ENCODE peak calls at places on chromosomes 4 and X, in eight cellular contexts. One of them, this sample, is unnamed. For H3K9me3, the result is how much of the 10 kb centered on the place peaks cover.

GRCh38 chrX:81261576-81261975 is 59.7 kb downstream of the SH3BGRL start:
- DNase-seq in naive thymus-derived CD4-positive, alpha-beta T cell: no peak
- DNase-seq in CD8-positive, alpha-beta T cell: no peak
- DNase-seq in left ventricle myocardium inferior: no peak
- DNase-seq in hepatocyte: no peak
- DNase-seq in left lung: no peak
- DNase-seq in SJCRH30: no peak
- DNase-seq in colonic mucosa: no peak
- DNase-seq in this sample: no peak

GRCh38 chr4:80731436-80731835 is 299.1 kb upstream of the BMP3 start:
- DNase-seq in left lung: no peak
- DNase-seq in naive thymus-derived CD4-positive, alpha-beta T cell: no peak
- DNase-seq in hepatocyte: no peak
- DNase-seq in CD8-positive, alpha-beta T cell: no peak
- DNase-seq in SJCRH30: no peak
- DNase-seq in left ventricle myocardium inferior: no peak
- DNase-seq in colonic mucosa: no peak
- DNase-seq in this sample: no peak

GRCh38 chrX:119809185-119809666 is 17.8 kb upstream of the RPL39 start:
- DNase-seq in SJCRH30: no peak
- DNase-seq in left lung: no peak
- DNase-seq in hepatocyte: no peak
- DNase-seq in left ventricle myocardium inferior: no peak
- DNase-seq in CD8-positive, alpha-beta T cell: no peak
- DNase-seq in naive thymus-derived CD4-positive, alpha-beta T cell: no peak
- DNase-seq in colonic mucosa: no peak
- DNase-seq in this sample: no peak

GRCh38 chr4:15001248-15001824 is 945 bp upstream of the CPEB2 start:
- DNase-seq in hepatocyte: peak
- DNase-seq in CD8-positive, alpha-beta T cell: no peak
- DNase-seq in left lung: peak
- DNase-seq in naive thymus-derived CD4-positive, alpha-beta T cell: peak
- DNase-seq in SJCRH30: peak
- DNase-seq in left ventricle myocardium inferior: peak
- DNase-seq in colonic mucosa: peak
- DNase-seq in this sample: peak

GRCh38 chrX:22922961-22923360 is 76.8 kb upstream of the DDX53 start:
- DNase-seq in CD8-positive, alpha-beta T cell: no peak
- DNase-seq in hepatocyte: no peak
- DNase-seq in SJCRH30: no peak
- DNase-seq in naive thymus-derived CD4-positive, alpha-beta T cell: no peak
- DNase-seq in left lung: no peak
- DNase-seq in left ventricle myocardium inferior: no peak
- DNase-seq in colonic mucosa: no peak
- DNase-seq in this sample: no peak

GRCh38 chr4:174214102-174214878 is 69.2 kb downstream of the FBXO8 start:
- DNase-seq in left ventricle myocardium inferior: no peak
- DNase-seq in CD8-positive, alpha-beta T cell: no peak
- DNase-seq in SJCRH30: no peak
- DNase-seq in left lung: no peak
- DNase-seq in hepatocyte: peak
- DNase-seq in naive thymus-derived CD4-positive, alpha-beta T cell: no peak
- DNase-seq in colonic mucosa: no peak
- DNase-seq in this sample: no peak

GRCh38 chr4:4225915-4226605 is 669 bp downstream of the OTOP1 start:
- DNase-seq in left ventricle myocardium inferior: no peak
- DNase-seq in SJCRH30: no peak
- DNase-seq in left lung: no peak
- DNase-seq in CD8-positive, alpha-beta T cell: no peak
- DNase-seq in colonic mucosa: no peak
- DNase-seq in hepatocyte: no peak
- DNase-seq in naive thymus-derived CD4-positive, alpha-beta T cell: no peak
- DNase-seq in this sample: no peak

GRCh38 chr4:53321151-53321987 is 44.5 kb downstream of the SCFD2 start:
- DNase-seq in colonic mucosa: no peak
- DNase-seq in SJCRH30: peak
- DNase-seq in left lung: no peak
- DNase-seq in hepatocyte: no peak
- DNase-seq in naive thymus-derived CD4-positive, alpha-beta T cell: no peak
- DNase-seq in CD8-positive, alpha-beta T cell: no peak
- DNase-seq in left ventricle myocardium inferior: no peak
- DNase-seq in this sample: no peak

GRCh38 chr4:94995684-94996394 is 238.1 kb downstream of the BMPR1B start:
- DNase-seq in hepatocyte: peak
- DNase-seq in SJCRH30: no peak
- DNase-seq in naive thymus-derived CD4-positive, alpha-beta T cell: peak
- DNase-seq in left lung: no peak
- DNase-seq in left ventricle myocardium inferior: no peak
- DNase-seq in colonic mucosa: no peak
- DNase-seq in CD8-positive, alpha-beta T cell: no peak
- DNase-seq in this sample: no peak

GRCh38 chr4:38177792-38178665 is 217.8 kb downstream of the PTTG2 start:
- DNase-seq in SJCRH30: peak
- DNase-seq in CD8-positive, alpha-beta T cell: peak
- DNase-seq in left ventricle myocardium inferior: peak
- DNase-seq in colonic mucosa: peak
- DNase-seq in hepatocyte: no peak
- DNase-seq in naive thymus-derived CD4-positive, alpha-beta T cell: peak
- DNase-seq in left lung: peak
- DNase-seq in this sample: peak

GRCh38 chr4:176988226-176988625 is 195.5 kb upstream of the VEGFC start:
- DNase-seq in CD8-positive, alpha-beta T cell: no peak
- DNase-seq in SJCRH30: peak
- DNase-seq in naive thymus-derived CD4-positive, alpha-beta T cell: no peak
- DNase-seq in colonic mucosa: no peak
- DNase-seq in hepatocyte: peak
- DNase-seq in left ventricle myocardium inferior: no peak
- DNase-seq in left lung: no peak
- DNase-seq in this sample: no peak

GRCh38 chr4:140038031-140038533 is 115.9 kb downstream of the MAML3 start:
- DNase-seq in hepatocyte: no peak
- DNase-seq in left lung: no peak
- DNase-seq in left ventricle myocardium inferior: no peak
- DNase-seq in SJCRH30: no peak
- DNase-seq in colonic mucosa: no peak
- DNase-seq in CD8-positive, alpha-beta T cell: no peak
- DNase-seq in naive thymus-derived CD4-positive, alpha-beta T cell: no peak
- DNase-seq in this sample: no peak

GRCh38 chrX:153184787-153185186 is 5.7 kb downstream of the MAGEA1 start:
- DNase-seq in hepatocyte: no peak
- DNase-seq in left ventricle myocardium inferior: no peak
- DNase-seq in naive thymus-derived CD4-positive, alpha-beta T cell: no peak
- DNase-seq in colonic mucosa: no peak
- DNase-seq in CD8-positive, alpha-beta T cell: no peak
- DNase-seq in SJCRH30: no peak
- DNase-seq in left lung: no peak
- DNase-seq in this sample: no peak

GRCh38 chr4:6200922-6201362 is 593 bp upstream of the JAKMIP1 start:
- DNase-seq in left lung: no peak
- DNase-seq in hepatocyte: peak
- DNase-seq in SJCRH30: no peak
- DNase-seq in naive thymus-derived CD4-positive, alpha-beta T cell: no peak
- DNase-seq in left ventricle myocardium inferior: no peak
- DNase-seq in CD8-positive, alpha-beta T cell: no peak
- DNase-seq in colonic mucosa: no peak
- DNase-seq in this sample: no peak

GRCh38 chr4:6568689-6569332 is 6.2 kb upstream of the MAN2B2 start:
- DNase-seq in CD8-positive, alpha-beta T cell: no peak
- DNase-seq in colonic mucosa: no peak
- DNase-seq in naive thymus-derived CD4-positive, alpha-beta T cell: no peak
- DNase-seq in SJCRH30: no peak
- DNase-seq in left lung: no peak
- DNase-seq in left ventricle myocardium inferior: no peak
- DNase-seq in hepatocyte: no peak
- DNase-seq in this sample: no peak

GRCh38 chr4:88976514-88977035 is 80.4 kb downstream of the FAM13A start:
- DNase-seq in left ventricle myocardium inferior: no peak
- DNase-seq in SJCRH30: no peak
- DNase-seq in CD8-positive, alpha-beta T cell: no peak
- DNase-seq in left lung: no peak
- DNase-seq in colonic mucosa: no peak
- DNase-seq in hepatocyte: no peak
- DNase-seq in naive thymus-derived CD4-positive, alpha-beta T cell: no peak
- DNase-seq in this sample: no peak

GRCh38 chr4:88975925-88976511 is 81.0 kb downstream of the FAM13A start:
- DNase-seq in SJCRH30: no peak
- DNase-seq in colonic mucosa: no peak
- DNase-seq in naive thymus-derived CD4-positive, alpha-beta T cell: no peak
- DNase-seq in CD8-positive, alpha-beta T cell: no peak
- DNase-seq in left ventricle myocardium inferior: no peak
- DNase-seq in left lung: no peak
- DNase-seq in hepatocyte: no peak
- DNase-seq in this sample: no peak

GRCh38 chr4:88981993-88982392 is 75.0 kb downstream of the FAM13A start:
- DNase-seq in naive thymus-derived CD4-positive, alpha-beta T cell: no peak
- DNase-seq in left ventricle myocardium inferior: no peak
- DNase-seq in left lung: no peak
- DNase-seq in colonic mucosa: no peak
- DNase-seq in hepatocyte: no peak
- DNase-seq in CD8-positive, alpha-beta T cell: no peak
- DNase-seq in SJCRH30: no peak
- DNase-seq in this sample: no peak

GRCh38 chr4:88981571-88981970 is 75.4 kb downstream of the FAM13A start:
- DNase-seq in naive thymus-derived CD4-positive, alpha-beta T cell: no peak
- DNase-seq in CD8-positive, alpha-beta T cell: no peak
- DNase-seq in colonic mucosa: no peak
- DNase-seq in left lung: no peak
- DNase-seq in SJCRH30: no peak
- DNase-seq in hepatocyte: no peak
- DNase-seq in left ventricle myocardium inferior: no peak
- DNase-seq in this sample: no peak

DNA sequence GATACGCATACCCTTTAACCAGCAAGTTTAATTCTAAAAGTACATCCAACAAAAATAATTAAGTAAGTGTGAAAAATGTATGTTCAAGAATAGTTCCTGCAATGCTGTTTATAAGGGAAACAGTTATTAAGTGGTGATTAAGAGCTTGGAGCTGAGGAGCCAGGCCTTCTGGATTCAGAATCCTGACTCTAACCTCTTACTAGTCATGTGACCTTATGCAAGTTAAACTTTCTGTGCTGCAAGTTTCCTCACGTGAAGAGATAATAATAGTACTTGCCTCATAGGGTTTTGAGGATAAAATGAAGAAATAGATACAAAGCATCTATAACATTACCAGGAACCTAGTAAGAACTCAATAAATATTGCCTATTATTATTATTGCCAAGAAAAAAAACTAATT is 77.7 kb downstream of the FAM13A start:
- DNase-seq in left lung: no peak
- DNase-seq in SJCRH30: no peak
- DNase-seq in left ventricle myocardium inferior: no peak
- DNase-seq in naive thymus-derived CD4-positive, alpha-beta T cell: no peak
- DNase-seq in CD8-positive, alpha-beta T cell: no peak
- DNase-seq in colonic mucosa: no peak
- DNase-seq in hepatocyte: no peak
- DNase-seq in this sample: no peak
- H3K9me3 ChIP-seq in left lung: under half
- H3K9me3 ChIP-seq in SJCRH30: under half
- H3K9me3 ChIP-seq in left ventricle myocardium inferior: under half
- H3K9me3 ChIP-seq in naive thymus-derived CD4-positive, alpha-beta T cell: under half
- H3K9me3 ChIP-seq in CD8-positive, alpha-beta T cell: under half
- H3K9me3 ChIP-seq in colonic mucosa: under half
- H3K9me3 ChIP-seq in hepatocyte: under half
- H3K9me3 ChIP-seq in this sample: under half

GRCh38 chr4:16075061-16075460 is 8.8 kb downstream of the PROM1 start:
- DNase-seq in naive thymus-derived CD4-positive, alpha-beta T cell: no peak
- DNase-seq in colonic mucosa: no peak
- DNase-seq in hepatocyte: no peak
- DNase-seq in SJCRH30: no peak
- DNase-seq in CD8-positive, alpha-beta T cell: no peak
- DNase-seq in left ventricle myocardium inferior: no peak
- DNase-seq in left lung: no peak
- DNase-seq in this sample: no peak

GRCh38 chr4:16078195-16078756 is 5.5 kb downstream of the PROM1 start:
- DNase-seq in colonic mucosa: no peak
- DNase-seq in left lung: no peak
- DNase-seq in left ventricle myocardium inferior: no peak
- DNase-seq in SJCRH30: no peak
- DNase-seq in CD8-positive, alpha-beta T cell: no peak
- DNase-seq in naive thymus-derived CD4-positive, alpha-beta T cell: no peak
- DNase-seq in hepatocyte: no peak
- DNase-seq in this sample: no peak

GRCh38 chr4:16077786-16078185 is 6.0 kb downstream of the PROM1 start:
- DNase-seq in colonic mucosa: no peak
- DNase-seq in hepatocyte: no peak
- DNase-seq in naive thymus-derived CD4-positive, alpha-beta T cell: no peak
- DNase-seq in left ventricle myocardium inferior: no peak
- DNase-seq in CD8-positive, alpha-beta T cell: no peak
- DNase-seq in SJCRH30: no peak
- DNase-seq in left lung: no peak
- DNase-seq in this sample: no peak

GRCh38 chr4:16079046-16079445 is 4.8 kb downstream of the PROM1 start:
- DNase-seq in CD8-positive, alpha-beta T cell: no peak
- DNase-seq in naive thymus-derived CD4-positive, alpha-beta T cell: no peak
- DNase-seq in left lung: no peak
- DNase-seq in hepatocyte: peak
- DNase-seq in colonic mucosa: no peak
- DNase-seq in SJCRH30: peak
- DNase-seq in left ventricle myocardium inferior: no peak
- DNase-seq in this sample: no peak

GRCh38 chr4:16075975-16076757 is 7.7 kb downstream of the PROM1 start:
- DNase-seq in left ventricle myocardium inferior: no peak
- DNase-seq in colonic mucosa: no peak
- DNase-seq in naive thymus-derived CD4-positive, alpha-beta T cell: no peak
- DNase-seq in SJCRH30: no peak
- DNase-seq in CD8-positive, alpha-beta T cell: no peak
- DNase-seq in hepatocyte: no peak
- DNase-seq in left lung: no peak
- DNase-seq in this sample: no peak
- H3K9me3 ChIP-seq in left ventricle myocardium inferior: under half
- H3K9me3 ChIP-seq in colonic mucosa: under half
- H3K9me3 ChIP-seq in naive thymus-derived CD4-positive, alpha-beta T cell: under half
- H3K9me3 ChIP-seq in SJCRH30: under half
- H3K9me3 ChIP-seq in CD8-positive, alpha-beta T cell: under half
- H3K9me3 ChIP-seq in hepatocyte: under half
- H3K9me3 ChIP-seq in left lung: under half
- H3K9me3 ChIP-seq in this sample: under half

DNA sequence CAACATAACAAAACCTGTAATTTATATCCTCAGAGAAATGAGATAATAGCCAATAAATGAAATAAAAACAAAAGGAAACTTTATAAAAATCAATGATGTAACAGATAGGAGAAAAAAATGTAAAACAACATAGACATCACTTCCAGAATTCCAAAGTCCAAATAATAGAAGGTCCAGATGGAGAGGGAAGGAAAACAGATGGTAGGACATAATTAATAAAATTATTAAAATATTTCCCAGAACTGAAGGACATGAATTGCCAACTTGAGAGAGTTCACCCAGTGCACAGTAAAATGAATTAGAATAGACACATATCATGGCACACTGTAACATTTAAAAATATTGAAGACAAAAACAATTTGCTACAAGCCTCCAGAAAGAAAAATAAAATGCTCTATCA is 226.6 kb downstream of the FSTL5 start:
- DNase-seq in left ventricle myocardium inferior: no peak
- DNase-seq in naive thymus-derived CD4-positive, alpha-beta T cell: no peak
- DNase-seq in colonic mucosa: no peak
- DNase-seq in CD8-positive, alpha-beta T cell: no peak
- DNase-seq in left lung: no peak
- DNase-seq in hepatocyte: no peak
- DNase-seq in SJCRH30: no peak
- DNase-seq in this sample: no peak
- H3K9me3 ChIP-seq in left ventricle myocardium inferior: under half
- H3K9me3 ChIP-seq in naive thymus-derived CD4-positive, alpha-beta T cell: under half
- H3K9me3 ChIP-seq in colonic mucosa: under half
- H3K9me3 ChIP-seq in CD8-positive, alpha-beta T cell: under half
- H3K9me3 ChIP-seq in left lung: under half
- H3K9me3 ChIP-seq in hepatocyte: under half
- H3K9me3 ChIP-seq in SJCRH30: under half
- H3K9me3 ChIP-seq in this sample: under half

GRCh38 chr4:271492-272103 is 33.7 kb downstream of the ZNF732 start:
- DNase-seq in naive thymus-derived CD4-positive, alpha-beta T cell: no peak
- DNase-seq in left ventricle myocardium inferior: no peak
- DNase-seq in SJCRH30: no peak
- DNase-seq in colonic mucosa: no peak
- DNase-seq in hepatocyte: no peak
- DNase-seq in left lung: no peak
- DNase-seq in CD8-positive, alpha-beta T cell: no peak
- DNase-seq in this sample: no peak
- H3K9me3 ChIP-seq in naive thymus-derived CD4-positive, alpha-beta T cell: under half
- H3K9me3 ChIP-seq in left ventricle myocardium inferior: half or more
- H3K9me3 ChIP-seq in SJCRH30: under half
- H3K9me3 ChIP-seq in colonic mucosa: under half
- H3K9me3 ChIP-seq in hepatocyte: under half
- H3K9me3 ChIP-seq in left lung: under half
- H3K9me3 ChIP-seq in CD8-positive, alpha-beta T cell: under half
- H3K9me3 ChIP-seq in this sample: under half

This sample was measured in T-helper 17 cell.